ENCODE peak calls at places on chromosomes 11 and 22, in nine cellular contexts. E is stimulated activated CD4-positive, alpha-beta T cell treated with anti-CD3 and anti-CD28 coated beads, Interleukin-1b, Interleukin-23, amount 100 ng/mL, for 1 hour; A is AG09309; D is H7; F is HFFc6; T is tibial artery; B is effector CD4-positive, alpha-beta T cell; R is AG08396; K is tibial nerve. H is an unnamed sample.

GRCh38 chr22:31206896-31207687 is 5.0 kb upstream of the LIMK2 start:
- DNase-seq in A (no peak), D (no peak), T (no peak), E (no peak), B (no peak), F (no peak), K (no peak), R (no peak), H (peak)

GRCh38 chr11:71927813-71928738 is at the start of gene XNDC1N:
- DNase-seq in B (peak), K (no peak), D (peak), A (peak), F (peak), T (peak), E (peak), R (peak), H (peak)

GRCh38 chr22:22463855-22464540 is 44.5 kb downstream of the ZNF280B start:
- DNase-seq in D (peak), B (peak), F (peak), E (peak), K (peak), R (peak), T (no peak), A (peak), H (peak)

GRCh38 chr11:9210224-9210921 is 54.8 kb downstream of the DENND5A start:
- DNase-seq in K (no peak), B (no peak), E (no peak), F (no peak), A (no peak), D (no peak), T (no peak), R (no peak), H (no peak)

GRCh38 chr11:95625164-95626017 is 164.2 kb downstream of the FAM76B start:
- DNase-seq in D (no peak), T (no peak), K (no peak), A (no peak), R (no peak), B (no peak), F (no peak), E (no peak), H (no peak)

GRCh38 chr22:45051946-45052345 is 42.1 kb upstream of the PHF21B start:
- DNase-seq in R (no peak), D (no peak), F (no peak), B (no peak), K (no peak), E (no peak), T (no peak), A (no peak), H (no peak)

GRCh38 chr11:115965754-115966504 is 461.7 kb upstream of the CADM1 start:
- DNase-seq in A (no peak), R (no peak), F (no peak), E (no peak), D (no peak), T (no peak), K (no peak), B (no peak), H (no peak)

GRCh38 chr22:22938672-22939536 is 51.3 kb downstream of the IGLL5 start:
- DNase-seq in E (no peak), B (no peak), A (no peak), R (no peak), D (no peak), K (no peak), F (no peak), T (peak), H (no peak)

GRCh38 chr11:12159351-12160099 is 49.1 kb downstream of the MICAL2 start:
- DNase-seq in T (peak), K (no peak), B (no peak), F (peak), R (peak), D (no peak), A (peak), E (no peak), H (peak)

GRCh38 chr22:17258015-17258827 is 39.0 kb upstream of the ADA2 start:
- DNase-seq in F (no peak), A (no peak), K (no peak), T (no peak), B (no peak), R (no peak), D (peak), E (peak), H (peak)

GRCh38 chr11:57424137-57424801 is 2.7 kb downstream of the SLC43A3 start:
- DNase-seq in K (no peak), D (no peak), E (no peak), A (no peak), B (no peak), R (no peak), F (no peak), T (no peak), H (no peak)

GRCh38 chr11:102843474-102843873 is at the start of gene MMP3:
- DNase-seq in T (no peak), K (no peak), R (peak), B (no peak), F (peak), E (no peak), D (no peak), A (no peak), H (no peak)

GRCh38 chr11:88523362-88524028 is 186.0 kb upstream of the CTSC start:
- DNase-seq in E (no peak), R (no peak), D (no peak), K (no peak), F (peak), B (no peak), A (no peak), T (no peak), H (no peak)

GRCh38 chr22:43658823-43659222 is 153.3 kb downstream of the EFCAB6 start:
- DNase-seq in T (no peak), D (peak), E (no peak), B (no peak), A (no peak), F (no peak), R (no peak), K (no peak), H (no peak)

GRCh38 chr22:42978453-42979103 is 36.4 kb downstream of the PACSIN2 start:
- DNase-seq in B (no peak), R (peak), F (peak), K (no peak), E (no peak), T (no peak), D (no peak), A (no peak), H (no peak)

GRCh38 chr11:17013548-17014320 is 480 bp downstream of the PLEKHA7 start:
- DNase-seq in E (no peak), F (no peak), D (peak), A (no peak), B (no peak), T (no peak), R (no peak), K (no peak), H (no peak)

GRCh38 chr22:26259510-26259909 is 90.2 kb downstream of the SEZ6L start:
- DNase-seq in A (no peak), B (no peak), F (no peak), D (peak), R (peak), K (no peak), E (no peak), T (no peak), H (no peak)

GRCh38 chr22:45226681-45227186 is 14.0 kb downstream of the KIAA0930 start:
- DNase-seq in K (no peak), T (no peak), A (no peak), D (peak), B (no peak), F (no peak), R (peak), E (no peak), H (no peak)

GRCh38 chr22:19759459-19759993 is 1.1 kb upstream of the TBX1 start:
- DNase-seq in A (no peak), D (peak), T (no peak), E (no peak), B (no peak), R (no peak), K (no peak), F (no peak), H (no peak)

GRCh38 chr11:1771700-1772099 is 8.0 kb upstream of the CTSD start:
- DNase-seq in E (no peak), B (no peak), R (no peak), F (no peak), A (no peak), K (no peak), D (no peak), T (peak), H (peak)

GRCh38 chr11:34633990-34634725 is 13.3 kb downstream of the EHF start:
- DNase-seq in A (peak), E (no peak), T (no peak), F (peak), D (no peak), K (no peak), R (no peak), B (no peak), H (no peak)

GRCh38 chr11:25943031-25943430 is 388.9 kb upstream of the ANO3 start:
- DNase-seq in E (no peak), D (no peak), R (no peak), T (no peak), K (no peak), B (no peak), F (no peak), A (no peak), H (no peak)

GRCh38 chr22:27206001-27206746 is 548.8 kb downstream of the MIAT start:
- DNase-seq in D (no peak), T (no peak), B (no peak), A (no peak), E (no peak), F (no peak), R (no peak), K (no peak), H (no peak)

GRCh38 chr11:68772936-68773335 is 21.6 kb upstream of the TESMIN start:
- DNase-seq in B (no peak), F (no peak), A (no peak), R (no peak), D (no peak), T (no peak), E (no peak), K (no peak), H (no peak)

GRCh38 chr11:123822591-123822990 is 16.4 kb upstream of the OR6M1 start:
- DNase-seq in A (no peak), K (no peak), R (no peak), T (no peak), E (no peak), D (peak), F (no peak), B (no peak), H (no peak)

GRCh38 chr22:40890881-40891280 is 29.0 kb upstream of the DNAJB7 start:
- DNase-seq in F (peak), R (no peak), D (no peak), E (no peak), B (no peak), A (peak), T (no peak), K (no peak), H (no peak)

GRCh38 chr11:30321321-30321720 is 1.6 kb upstream of the ARL14EP start:
- DNase-seq in F (no peak), D (no peak), T (no peak), R (no peak), E (no peak), K (no peak), B (no peak), A (no peak), H (no peak)

GRCh38 chr11:46120361-46120710 is 918 bp downstream of the PHF21A start:
- DNase-seq in B (no peak), F (no peak), E (no peak), T (peak), D (peak), K (no peak), A (no peak), R (no peak), H (no peak)

GRCh38 chr11:74783241-74783871 is 34.7 kb downstream of the RNF169 start:
- DNase-seq in D (no peak), T (no peak), F (peak), K (no peak), A (peak), R (peak), E (no peak), B (no peak), H (peak)

GRCh38 chr11:443542-444199 is 1.9 kb upstream of the ANO9 start:
- DNase-seq in A (no peak), D (no peak), K (no peak), T (no peak), B (no peak), R (no peak), F (no peak), E (no peak), H (no peak)

GRCh38 chr22:20657963-20658362 is 116.0 kb upstream of the SERPIND1 start:
- DNase-seq in E (no peak), T (no peak), B (no peak), K (no peak), F (no peak), D (no peak), R (no peak), A (no peak), H (no peak)

GRCh38 chr11:68506908-68507307 is 46.4 kb downstream of the PPP6R3 start:
- DNase-seq in F (no peak), B (no peak), T (no peak), E (no peak), A (no peak), D (no peak), K (no peak), R (no peak), H (no peak)

H was measured in putamen.